ENCODE peak calls at places on chromosomes 11 and 22, in eight cellular contexts. One of them, this sample, is unnamed.

GRCh38 chr11:116499396-116500001 is 273.3 kb downstream of the BUD13 start:
- ATAC-seq in HepG2: peak
- ATAC-seq in K562: peak
- ATAC-seq in HCT116: peak
- ATAC-seq in GM23338: peak
- ATAC-seq in upper lobe of left lung: peak
- ATAC-seq in Panc1: peak
- ATAC-seq in GM12878: peak
- ATAC-seq in this sample: no peak

GRCh38 chr22:38260760-38261477 is 11.9 kb downstream of the TMEM184B start:
- ATAC-seq in HCT116: no peak
- ATAC-seq in HepG2: peak
- ATAC-seq in upper lobe of left lung: peak
- ATAC-seq in GM12878: peak
- ATAC-seq in GM23338: no peak
- ATAC-seq in K562: no peak
- ATAC-seq in Panc1: no peak
- ATAC-seq in this sample: peak

GRCh38 chr11:76251576-76251975 is 45.3 kb upstream of the WNT11 start:
- ATAC-seq in GM12878: no peak
- ATAC-seq in HCT116: no peak
- ATAC-seq in K562: no peak
- ATAC-seq in Panc1: no peak
- ATAC-seq in GM23338: no peak
- ATAC-seq in HepG2: no peak
- ATAC-seq in upper lobe of left lung: no peak
- ATAC-seq in this sample: peak

GRCh38 chr22:29641781-29642355 is 38.4 kb downstream of the NF2 start:
- ATAC-seq in HepG2: no peak
- ATAC-seq in K562: no peak
- ATAC-seq in HCT116: no peak
- ATAC-seq in GM12878: no peak
- ATAC-seq in GM23338: no peak
- ATAC-seq in upper lobe of left lung: no peak
- ATAC-seq in Panc1: no peak
- ATAC-seq in this sample: no peak

GRCh38 chr11:115164774-115165173 is 339.4 kb downstream of the CADM1 start:
- ATAC-seq in Panc1: no peak
- ATAC-seq in HepG2: no peak
- ATAC-seq in GM12878: no peak
- ATAC-seq in K562: no peak
- ATAC-seq in HCT116: no peak
- ATAC-seq in GM23338: peak
- ATAC-seq in upper lobe of left lung: no peak
- ATAC-seq in this sample: no peak

GRCh38 chr11:128891410-128891861 is 280 bp downstream of the KCNJ5 start:
- ATAC-seq in upper lobe of left lung: peak
- ATAC-seq in GM12878: peak
- ATAC-seq in HepG2: peak
- ATAC-seq in Panc1: peak
- ATAC-seq in HCT116: no peak
- ATAC-seq in GM23338: no peak
- ATAC-seq in K562: no peak
- ATAC-seq in this sample: no peak

GRCh38 chr11:2517016-2517385 is 72.2 kb downstream of the KCNQ1 start:
- ATAC-seq in upper lobe of left lung: no peak
- ATAC-seq in K562: no peak
- ATAC-seq in GM23338: no peak
- ATAC-seq in HCT116: no peak
- ATAC-seq in Panc1: no peak
- ATAC-seq in GM12878: no peak
- ATAC-seq in HepG2: no peak
- ATAC-seq in this sample: no peak

GRCh38 chr11:118892964-118893363 is 9.3 kb downstream of the CXCR5 start:
- ATAC-seq in Panc1: no peak
- ATAC-seq in HepG2: no peak
- ATAC-seq in upper lobe of left lung: no peak
- ATAC-seq in GM12878: no peak
- ATAC-seq in K562: no peak
- ATAC-seq in GM23338: no peak
- ATAC-seq in HCT116: no peak
- ATAC-seq in this sample: no peak

GRCh38 chr11:70567680-70568503 is 169.6 kb downstream of the CTTN start:
- ATAC-seq in Panc1: peak
- ATAC-seq in GM12878: no peak
- ATAC-seq in K562: peak
- ATAC-seq in HepG2: no peak
- ATAC-seq in GM23338: peak
- ATAC-seq in HCT116: peak
- ATAC-seq in upper lobe of left lung: peak
- ATAC-seq in this sample: peak

GRCh38 chr11:34773826-34774225 is 142.4 kb downstream of the APIP start:
- ATAC-seq in HepG2: no peak
- ATAC-seq in upper lobe of left lung: no peak
- ATAC-seq in GM23338: no peak
- ATAC-seq in HCT116: no peak
- ATAC-seq in GM12878: no peak
- ATAC-seq in K562: no peak
- ATAC-seq in Panc1: no peak
- ATAC-seq in this sample: no peak

GRCh38 chr11:122395282-122395681 is 260.2 kb upstream of the UBASH3B start:
- ATAC-seq in HepG2: no peak
- ATAC-seq in K562: no peak
- ATAC-seq in GM12878: no peak
- ATAC-seq in HCT116: no peak
- ATAC-seq in upper lobe of left lung: no peak
- ATAC-seq in Panc1: no peak
- ATAC-seq in GM23338: no peak
- ATAC-seq in this sample: no peak

GRCh38 chr11:96329419-96329818 is 13.6 kb downstream of the MAML2 start:
- ATAC-seq in Panc1: peak
- ATAC-seq in HepG2: no peak
- ATAC-seq in GM12878: no peak
- ATAC-seq in GM23338: no peak
- ATAC-seq in upper lobe of left lung: peak
- ATAC-seq in K562: peak
- ATAC-seq in HCT116: no peak
- ATAC-seq in this sample: no peak

GRCh38 chr22:31625661-31626426 is 36.2 kb downstream of the PISD start:
- ATAC-seq in HCT116: no peak
- ATAC-seq in GM12878: no peak
- ATAC-seq in GM23338: peak
- ATAC-seq in HepG2: no peak
- ATAC-seq in upper lobe of left lung: no peak
- ATAC-seq in Panc1: no peak
- ATAC-seq in K562: peak
- ATAC-seq in this sample: peak
- H3K4me3 ChIP-seq in HCT116: no peak
- H3K4me3 ChIP-seq in GM12878: no peak
- H3K4me3 ChIP-seq in GM23338: peak
- H3K4me3 ChIP-seq in HepG2: no peak
- H3K4me3 ChIP-seq in upper lobe of left lung: peak
- H3K4me3 ChIP-seq in Panc1: no peak
- H3K4me3 ChIP-seq in K562: peak
- H3K4me3 ChIP-seq in this sample: peak

DNA sequence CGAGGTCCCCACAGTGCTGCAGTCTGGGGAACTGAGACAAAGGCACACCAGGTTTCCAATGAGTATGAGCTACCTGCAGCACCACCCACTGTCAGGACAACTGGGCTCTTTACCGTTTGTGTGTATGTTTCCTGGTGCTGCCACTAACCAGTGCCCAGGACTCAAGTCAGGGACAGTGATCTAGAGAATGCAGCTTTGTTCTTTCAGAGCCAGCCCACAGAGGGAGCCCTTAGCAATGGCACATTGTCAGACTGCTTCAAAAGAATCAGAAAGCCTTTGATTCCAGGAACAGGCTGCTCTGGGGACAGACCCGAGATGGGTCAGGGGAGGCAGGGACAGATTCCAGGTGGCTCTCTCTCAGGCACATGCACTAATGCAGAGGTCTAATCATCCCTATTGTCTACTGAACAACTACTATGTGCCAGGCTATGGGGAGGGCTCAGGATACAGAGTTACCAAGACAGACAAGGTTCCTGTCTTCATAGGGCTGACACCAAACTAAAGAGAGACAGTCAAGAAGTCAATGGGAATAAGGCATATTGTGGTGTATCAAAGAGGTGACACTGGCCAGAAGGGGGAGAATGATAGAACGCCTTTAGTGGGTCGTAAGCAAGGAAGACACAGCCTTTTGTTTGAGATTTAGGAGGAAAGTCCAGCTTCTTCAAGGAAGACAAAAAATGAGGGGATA is 103.7 kb downstream of the VPREB1 start:
- ATAC-seq in GM12878: peak
- ATAC-seq in HepG2: peak
- ATAC-seq in Panc1: peak
- ATAC-seq in HCT116: peak
- ATAC-seq in GM23338: peak
- ATAC-seq in K562: peak
- ATAC-seq in upper lobe of left lung: no peak
- ATAC-seq in this sample: no peak
- H3K27ac ChIP-seq in GM12878: no peak
- H3K27ac ChIP-seq in HepG2: no peak
- H3K27ac ChIP-seq in Panc1: no peak
- H3K27ac ChIP-seq in HCT116: no peak
- H3K27ac ChIP-seq in GM23338: no peak
- H3K27ac ChIP-seq in K562: no peak
- H3K27ac ChIP-seq in upper lobe of left lung: no peak
- H3K27ac ChIP-seq in this sample: no peak

DNA sequence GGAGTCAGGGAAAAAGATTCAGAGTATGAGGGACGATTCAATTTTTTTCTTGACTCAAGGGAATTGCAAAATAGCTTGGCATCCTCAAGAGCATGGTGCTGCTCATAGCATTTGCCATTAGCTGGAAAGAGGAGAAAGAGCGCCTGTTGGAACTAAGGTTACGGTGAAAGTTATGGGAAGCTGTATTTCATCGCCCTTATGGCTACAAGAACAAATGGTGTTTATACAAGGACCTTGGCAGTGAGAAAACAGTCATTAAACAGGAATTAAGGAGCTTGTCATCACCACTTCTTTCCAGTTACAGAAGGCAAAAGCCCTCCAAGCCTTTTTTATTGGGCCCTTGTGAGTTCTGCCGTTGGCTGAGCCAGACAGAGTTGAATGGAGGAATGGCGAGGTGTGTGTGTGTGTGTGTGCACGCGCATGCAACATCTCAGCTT is 74.2 kb downstream of the ALX4 start:
- ATAC-seq in GM12878: no peak
- ATAC-seq in Panc1: no peak
- ATAC-seq in GM23338: no peak
- ATAC-seq in HepG2: no peak
- ATAC-seq in HCT116: no peak
- ATAC-seq in upper lobe of left lung: no peak
- ATAC-seq in K562: no peak
- ATAC-seq in this sample: peak
- TF ChIP-seq POLR2AphosphoS5 in GM12878: no peak
- TF ChIP-seq POLR2AphosphoS5 in Panc1: no peak
- TF ChIP-seq POLR2AphosphoS5 in GM23338: no peak
- TF ChIP-seq POLR2AphosphoS5 in HepG2: no peak
- TF ChIP-seq POLR2AphosphoS5 in HCT116: no peak
- TF ChIP-seq POLR2AphosphoS5 in upper lobe of left lung: no peak
- TF ChIP-seq POLR2AphosphoS5 in K562: no peak
- TF ChIP-seq POLR2AphosphoS5 in this sample: peak

DNA sequence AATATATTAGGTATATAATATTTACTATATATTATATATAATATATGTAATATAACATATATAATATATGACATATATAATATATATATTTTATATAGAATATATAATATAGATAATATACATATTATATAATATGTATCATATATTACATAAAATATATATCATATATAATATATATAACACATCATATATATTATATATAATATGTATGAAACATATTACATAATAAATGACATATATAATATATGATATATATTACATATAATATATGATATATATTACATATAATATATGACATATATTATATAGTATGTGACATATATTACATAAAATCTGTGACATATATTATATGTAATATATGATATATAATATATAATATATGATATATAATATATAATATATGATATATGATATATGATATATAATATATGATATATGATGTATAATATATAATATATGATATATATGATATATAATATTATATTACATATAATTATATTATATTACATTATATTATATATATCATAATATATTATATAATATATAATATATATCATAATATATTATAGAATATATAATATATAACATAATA is 119.5 kb upstream of the RIMBP3 start:
- ATAC-seq in GM23338: no peak
- ATAC-seq in GM12878: no peak
- ATAC-seq in HepG2: no peak
- ATAC-seq in K562: no peak
- ATAC-seq in upper lobe of left lung: no peak
- ATAC-seq in Panc1: no peak
- ATAC-seq in HCT116: no peak
- ATAC-seq in this sample: no peak
- H3K4me3 ChIP-seq in GM23338: no peak
- H3K4me3 ChIP-seq in GM12878: no peak
- H3K4me3 ChIP-seq in HepG2: no peak
- H3K4me3 ChIP-seq in K562: no peak
- H3K4me3 ChIP-seq in upper lobe of left lung: no peak
- H3K4me3 ChIP-seq in Panc1: no peak
- H3K4me3 ChIP-seq in HCT116: no peak
- H3K4me3 ChIP-seq in this sample: no peak

GRCh38 chr22:21936151-21936778 is 16.4 kb downstream of the PPM1F start:
- ATAC-seq in GM12878: no peak
- ATAC-seq in HCT116: no peak
- ATAC-seq in GM23338: no peak
- ATAC-seq in HepG2: no peak
- ATAC-seq in Panc1: no peak
- ATAC-seq in upper lobe of left lung: peak
- ATAC-seq in K562: no peak
- ATAC-seq in this sample: no peak

GRCh38 chr22:21931056-21931455 is 21.6 kb downstream of the PPM1F start:
- ATAC-seq in GM23338: no peak
- ATAC-seq in Panc1: no peak
- ATAC-seq in HCT116: no peak
- ATAC-seq in HepG2: no peak
- ATAC-seq in upper lobe of left lung: no peak
- ATAC-seq in GM12878: no peak
- ATAC-seq in K562: no peak
- ATAC-seq in this sample: no peak

GRCh38 chr22:21932347-21932746 is 20.3 kb downstream of the PPM1F start:
- ATAC-seq in K562: no peak
- ATAC-seq in HCT116: no peak
- ATAC-seq in Panc1: no peak
- ATAC-seq in HepG2: no peak
- ATAC-seq in upper lobe of left lung: no peak
- ATAC-seq in GM12878: no peak
- ATAC-seq in GM23338: no peak
- ATAC-seq in this sample: no peak

GRCh38 chr22:21933413-21933812 is 19.2 kb downstream of the PPM1F start:
- ATAC-seq in upper lobe of left lung: no peak
- ATAC-seq in HepG2: no peak
- ATAC-seq in GM12878: no peak
- ATAC-seq in GM23338: no peak
- ATAC-seq in HCT116: no peak
- ATAC-seq in Panc1: no peak
- ATAC-seq in K562: no peak
- ATAC-seq in this sample: no peak

DNA sequence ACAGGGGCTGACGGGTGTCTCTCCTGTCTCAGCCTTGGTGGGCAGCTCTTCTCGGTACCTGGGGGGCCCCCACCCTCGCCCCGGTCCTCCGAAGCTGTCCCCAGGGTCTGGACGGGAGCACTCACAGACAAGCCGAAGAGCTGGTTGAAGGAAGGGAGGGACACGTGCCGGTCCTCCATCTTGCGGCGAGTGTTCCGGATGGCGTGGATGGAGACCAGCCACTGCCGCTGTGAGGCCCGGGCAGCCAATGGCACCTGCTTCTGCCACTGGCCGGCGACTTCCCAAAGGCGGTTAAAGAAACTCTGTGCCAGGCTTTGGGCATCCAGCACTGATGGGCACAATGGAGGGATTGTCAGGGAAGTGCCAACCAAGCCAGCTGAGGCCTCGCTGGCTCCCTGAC is 18.7 kb downstream of the PPM1F start:
- ATAC-seq in HCT116: no peak
- ATAC-seq in HepG2: no peak
- ATAC-seq in GM12878: no peak
- ATAC-seq in GM23338: no peak
- ATAC-seq in K562: no peak
- ATAC-seq in upper lobe of left lung: no peak
- ATAC-seq in Panc1: no peak
- ATAC-seq in this sample: no peak
- H3K27ac ChIP-seq in HCT116: no peak
- H3K27ac ChIP-seq in HepG2: no peak
- H3K27ac ChIP-seq in GM12878: no peak
- H3K27ac ChIP-seq in GM23338: no peak
- H3K27ac ChIP-seq in K562: no peak
- H3K27ac ChIP-seq in upper lobe of left lung: no peak
- H3K27ac ChIP-seq in Panc1: no peak
- H3K27ac ChIP-seq in this sample: peak

This sample was measured in gastroesophageal sphincter.